ENCODE peak calls at places on chromosome 2, in eight cellular contexts. E, O, Y, M, T, X, R and S are unnamed samples.

GRCh38 chr2:239262484-239263230 is 138.2 kb downstream of the HDAC4 start:
- DNase-seq in T (no peak), O (no peak), M (no peak), E (no peak), Y (no peak), R (no peak), X (no peak), S (peak)

GRCh38 chr2:235063501-235063961 is 111.7 kb downstream of the SH3BP4 start:
- DNase-seq in M (peak), R (no peak), T (no peak), X (peak), E (no peak), O (no peak), Y (no peak), S (no peak)

GRCh38 chr2:84805250-84805917 is 75.5 kb downstream of the TRABD2A start:
- DNase-seq in Y (no peak), T (no peak), O (peak), M (no peak), E (no peak), R (no peak), X (no peak), S (no peak)

GRCh38 chr2:55014962-55015939 is 35.0 kb downstream of the RTN4 start:
- DNase-seq in M (peak), Y (peak), O (peak), T (peak), E (peak), X (peak), R (no peak), S (no peak)

GRCh38 chr2:100240386-100240785 is 81.9 kb downstream of the LONRF2 start:
- DNase-seq in O (no peak), Y (no peak), T (no peak), M (no peak), E (no peak), X (no peak), R (no peak), S (no peak)

GRCh38 chr2:156918410-156918809 is 339.1 kb upstream of the GALNT5 start:
- DNase-seq in T (no peak), X (no peak), O (no peak), R (no peak), E (peak), Y (no peak), M (no peak), S (no peak)

GRCh38 chr2:171244970-171245782 is 84.5 kb upstream of the TLK1 start:
- DNase-seq in Y (peak), R (no peak), O (peak), X (no peak), M (no peak), E (peak), T (peak), S (no peak)

GRCh38 chr2:158823838-158824237 is 28.7 kb downstream of the DAPL1 start:
- DNase-seq in Y (no peak), X (no peak), O (no peak), E (no peak), T (no peak), R (no peak), M (no peak), S (no peak)

GRCh38 chr2:133177196-133177595 is 391.1 kb downstream of the NCKAP5 start:
- DNase-seq in R (no peak), E (peak), O (no peak), T (no peak), Y (no peak), X (no peak), M (no peak), S (no peak)

GRCh38 chr2:86791574-86791973 is 861 bp upstream of the CD8A start:
- DNase-seq in R (no peak), T (no peak), E (no peak), X (no peak), O (no peak), Y (no peak), M (no peak), S (no peak)

GRCh38 chr2:68426885-68427579 is 40.1 kb downstream of the FBXO48 start:
- DNase-seq in X (no peak), E (peak), O (no peak), Y (peak), T (peak), M (no peak), R (no peak), S (no peak)

GRCh38 chr2:168182850-168183249 is 64.5 kb downstream of the STK39 start:
- DNase-seq in T (peak), X (no peak), R (no peak), Y (no peak), E (no peak), O (no peak), M (no peak), S (no peak)

GRCh38 chr2:61597300-61598289 is 59.4 kb upstream of the XPO1 start:
- DNase-seq in T (no peak), Y (no peak), O (no peak), M (no peak), R (no peak), E (no peak), X (no peak), S (no peak)

GRCh38 chr2:148726228-148726627 is 81.7 kb downstream of the EPC2 start:
- DNase-seq in R (no peak), X (no peak), Y (no peak), T (no peak), E (no peak), O (no peak), M (no peak), S (no peak)

GRCh38 chr2:166314022-166314759 is 61.6 kb downstream of the SCN9A start:
- DNase-seq in X (no peak), Y (peak), O (no peak), T (peak), R (no peak), E (peak), M (no peak), S (no peak)

GRCh38 chr2:236824836-236825235 is 255.2 kb downstream of the ACKR3 start:
- DNase-seq in X (no peak), R (no peak), T (peak), Y (no peak), O (no peak), M (no peak), E (no peak), S (peak)

GRCh38 chr2:217393585-217394032 is 533.7 kb upstream of the TNP1 start:
- DNase-seq in Y (peak), R (no peak), X (peak), T (peak), M (no peak), E (peak), O (no peak), S (peak)

GRCh38 chr2:171046056-171046560 is 114.6 kb downstream of the TLK1 start:
- DNase-seq in X (no peak), M (peak), T (no peak), O (no peak), Y (no peak), R (no peak), E (no peak), S (no peak)

GRCh38 chr2:17536416-17536815 is 4.1 kb upstream of the VSNL1 start:
- DNase-seq in M (no peak), T (peak), Y (no peak), O (no peak), E (no peak), X (no peak), R (no peak), S (no peak)

GRCh38 chr2:42706836-42707235 is 57.1 kb downstream of the OXER1 start:
- DNase-seq in T (no peak), E (no peak), X (no peak), R (no peak), O (no peak), Y (no peak), M (no peak), S (no peak)

GRCh38 chr2:224816816-224817215 is 100.7 kb upstream of the CCDC195 start:
- DNase-seq in O (peak), E (peak), M (no peak), R (no peak), X (no peak), Y (peak), T (peak), S (no peak)

GRCh38 chr2:128978155-128978707 is 659.6 kb upstream of the HS6ST1 start:
- DNase-seq in O (no peak), M (no peak), T (no peak), Y (no peak), R (no peak), E (no peak), X (no peak), S (no peak)

GRCh38 chr2:75853441-75853840 is 142.7 kb upstream of the GCFC2 start:
- DNase-seq in R (no peak), E (no peak), T (no peak), O (no peak), X (no peak), Y (peak), M (no peak), S (no peak)

GRCh38 chr2:236209535-236209934 is 41.3 kb upstream of the GBX2 start:
- DNase-seq in M (no peak), X (no peak), E (no peak), R (no peak), Y (peak), T (no peak), O (no peak), S (no peak)

GRCh38 chr2:216838146-216838545 is 21.7 kb downstream of the TNP1 start:
- DNase-seq in T (no peak), M (no peak), X (peak), R (no peak), O (no peak), E (peak), Y (no peak), S (no peak)

GRCh38 chr2:219218279-219219112 is at the start of gene ABCB6:
- DNase-seq in X (peak), Y (peak), R (peak), M (peak), E (peak), T (peak), O (peak), S (peak)

GRCh38 chr2:40844353-40845277 is 392.7 kb upstream of the SLC8A1 start:
- DNase-seq in X (no peak), O (peak), M (no peak), Y (peak), E (peak), R (no peak), T (peak), S (no peak)

GRCh38 chr2:67867735-67868134 is 195.1 kb downstream of the C1D start:
- DNase-seq in M (no peak), X (no peak), E (peak), R (no peak), T (peak), Y (peak), O (no peak), S (no peak)

GRCh38 chr2:120864981-120865380 is 129.3 kb downstream of the GLI2 start:
- DNase-seq in M (no peak), Y (no peak), T (no peak), R (no peak), O (no peak), E (no peak), X (no peak), S (no peak)

GRCh38 chr2:102271844-102272243 is 39.5 kb upstream of the IL1RL1 start:
- DNase-seq in R (no peak), O (peak), M (no peak), Y (no peak), T (peak), E (no peak), X (no peak), S (no peak)

GRCh38 chr2:159774370-159774990 is 23.5 kb downstream of the CD302 start:
- DNase-seq in O (no peak), X (no peak), M (no peak), E (no peak), Y (no peak), T (no peak), R (no peak), S (no peak)

GRCh38 chr2:199464614-199465352 is 7.0 kb upstream of the SATB2 start:
- DNase-seq in T (no peak), M (peak), X (no peak), R (no peak), O (no peak), E (no peak), Y (no peak), S (no peak)

GRCh38 chr2:202135111-202135874 is 62.2 kb downstream of the KIAA2012 start:
- DNase-seq in R (no peak), X (peak), T (peak), E (peak), M (no peak), O (no peak), Y (peak), S (no peak)

GRCh38 chr2:105405291-105405690 is 6.4 kb upstream of the FHL2 start:
- DNase-seq in O (no peak), M (no peak), T (no peak), X (no peak), Y (peak), R (no peak), E (peak), S (no peak)

GRCh38 chr2:31125918-31126695 is 12.1 kb downstream of the GALNT14 start:
- DNase-seq in X (no peak), T (peak), R (no peak), E (peak), M (no peak), Y (no peak), O (no peak), S (no peak)

GRCh38 chr2:196718394-196718793 is 78.9 kb downstream of the CCDC150 start:
- DNase-seq in M (no peak), E (peak), Y (no peak), O (peak), T (no peak), X (no peak), R (no peak), S (no peak)